ENCODE peak calls at places on chromosomes 1 and 21, in six cellular contexts. B is adrenal gland, R is fibroblast of the aortic adventitia, Y is GM20000, H is cardiac fibroblast, O is colonic mucosa. P is an unnamed sample.

GRCh38 chr21:45127937-45128336 is 53.6 kb downstream of the ADARB1 start:
- DNase-seq in Y (no peak), O (no peak), H (no peak), B (no peak), R (no peak), P (no peak)

GRCh38 chr21:36904093-36904666 is 62.3 kb downstream of the HLCS start:
- DNase-seq in Y (no peak), R (no peak), O (no peak), H (no peak), B (no peak), P (no peak)

GRCh38 chr1:214187152-214187900 is 93.6 kb upstream of the SMYD2 start:
- DNase-seq in Y (no peak), R (no peak), H (no peak), O (no peak), B (no peak), P (no peak)

GRCh38 chr1:226226601-226227000 is 3.1 kb downstream of the MIXL1 start:
- DNase-seq in B (no peak), H (no peak), R (no peak), Y (peak; percentile 63), O (no peak), P (no peak)

GRCh38 chr1:15423355-15424077 is 13.8 kb downstream of the EFHD2 start:
- DNase-seq in Y (no peak), H (no peak), R (no peak), O (peak; percentile 47), B (no peak), P (no peak)

GRCh38 chr1:116372651-116373444 is at the start of gene ATP1A1:
- DNase-seq in Y (peak; percentile 97), B (peak; percentile 99), R (peak; percentile 86), H (peak; percentile 95), O (peak; percentile 99), P (peak; percentile 93)

GRCh38 chr1:65420590-65421340 is at the start of the genes LEPR and LEPROT:
- DNase-seq in O (no peak), R (no peak), B (no peak), H (no peak), Y (no peak), P (no peak)

GRCh38 chr1:61640531-61641125 is 84.3 kb downstream of the TM2D1 start:
- DNase-seq in Y (no peak), R (no peak), H (no peak), B (no peak), O (no peak), P (no peak)

GRCh38 chr1:10229903-10230302 is 19.5 kb downstream of the KIF1B start:
- DNase-seq in R (no peak), Y (no peak), H (no peak), B (no peak), O (no peak), P (no peak)

GRCh38 chr1:193367863-193368262 is 181.4 kb upstream of the B3GALT2 start:
- DNase-seq in H (no peak), O (no peak), Y (no peak), B (no peak), R (no peak), P (no peak)

GRCh38 chr21:33825898-33826297 is 89.7 kb downstream of the ATP5PO start:
- DNase-seq in H (peak; percentile 64), O (no peak), R (peak; percentile 74), B (no peak), Y (no peak), P (no peak)

GRCh38 chr1:2128189-2128901 is 66.2 kb downstream of the FAAP20 start:
- DNase-seq in B (no peak), Y (no peak), R (no peak), O (no peak), H (no peak), P (no peak)

GRCh38 chr1:85078903-85079302 is 30.6 kb upstream of the MCOLN3 start:
- DNase-seq in B (no peak), H (peak; percentile 49), Y (no peak), O (no peak), R (peak; percentile 43), P (peak; percentile 25)

GRCh38 chr1:108722292-108722691 is 9.6 kb downstream of the FNDC7 start:
- DNase-seq in B (no peak), Y (no peak), O (no peak), R (no peak), H (no peak), P (no peak)

GRCh38 chr1:94095744-94096469 is 25.0 kb downstream of the ABCA4 start:
- DNase-seq in B (peak; percentile 70), O (no peak), R (peak; percentile 57), H (peak; percentile 64), Y (no peak), P (no peak)

GRCh38 chr1:9466780-9467755 is 72.2 kb upstream of the SLC25A33 start:
- DNase-seq in Y (no peak), R (peak; percentile 53), H (no peak), B (no peak), O (no peak), P (no peak)

GRCh38 chr21:15121655-15122120 is 56.9 kb upstream of the NRIP1 start:
- DNase-seq in B (peak; percentile 83), H (peak; percentile 60), O (no peak), Y (no peak), R (peak; percentile 65), P (no peak)

GRCh38 chr1:147534386-147534785 is 6.9 kb upstream of the BCL9 start:
- DNase-seq in O (no peak), H (no peak), Y (no peak), B (peak; percentile 33), R (peak; percentile 14), P (peak; percentile 33)

GRCh38 chr1:2350911-2351655 is 40.3 kb downstream of the MORN1 start:
- DNase-seq in R (no peak), Y (no peak), B (no peak), O (no peak), H (no peak), P (no peak)

GRCh38 chr1:178581351-178581951 is 68.5 kb downstream of the TEX35 start:
- DNase-seq in O (no peak), H (no peak), R (no peak), B (no peak), Y (peak; percentile 19), P (no peak)

DNA sequence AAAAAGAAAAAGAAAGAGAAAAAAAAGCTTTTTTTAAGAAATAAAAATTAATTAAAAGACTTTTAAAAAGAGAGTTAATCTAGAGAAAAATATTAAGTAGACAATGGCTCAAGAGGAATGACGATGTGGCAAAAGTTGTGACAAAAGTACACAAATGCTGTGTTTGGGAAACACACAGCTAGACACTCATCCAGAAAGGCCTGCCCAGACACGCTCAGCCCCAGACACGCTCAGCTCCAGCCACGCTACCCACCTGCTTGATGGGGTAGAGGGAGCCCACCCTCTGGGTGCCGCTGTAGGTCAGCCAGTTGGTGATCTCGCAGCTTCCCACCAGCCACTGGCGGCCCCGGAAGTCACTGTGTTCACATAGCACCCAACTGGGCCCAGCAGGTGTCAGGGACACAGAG is 10.2 kb downstream of the CD52 start:
- DNase-seq in B (no peak), R (no peak), O (no peak), Y (no peak), H (no peak), P (no peak)
- TF ChIP-seq CTCF in B (no peak), R (no peak), O (no peak), Y (no peak), H (no peak), P (no peak)

GRCh38 chr1:28552482-28553228 is at the start of gene TRNAU1AP:
- DNase-seq in H (peak; percentile 98), R (peak; percentile 96), O (peak; percentile 98), B (peak; percentile 97), Y (peak; percentile 97), P (peak; percentile 95)
- TF ChIP-seq CTCF in H (no peak), R (no peak), O (no peak), B (peak; percentile 40), Y (no peak), P (no peak)

GRCh38 chr1:17525065-17525464 is 14.4 kb upstream of the ARHGEF10L start:
- DNase-seq in R (no peak), Y (no peak), O (no peak), B (no peak), H (no peak), P (no peak)
- TF ChIP-seq CTCF in R (no peak), Y (no peak), O (no peak), B (no peak), H (no peak), P (no peak)

DNA sequence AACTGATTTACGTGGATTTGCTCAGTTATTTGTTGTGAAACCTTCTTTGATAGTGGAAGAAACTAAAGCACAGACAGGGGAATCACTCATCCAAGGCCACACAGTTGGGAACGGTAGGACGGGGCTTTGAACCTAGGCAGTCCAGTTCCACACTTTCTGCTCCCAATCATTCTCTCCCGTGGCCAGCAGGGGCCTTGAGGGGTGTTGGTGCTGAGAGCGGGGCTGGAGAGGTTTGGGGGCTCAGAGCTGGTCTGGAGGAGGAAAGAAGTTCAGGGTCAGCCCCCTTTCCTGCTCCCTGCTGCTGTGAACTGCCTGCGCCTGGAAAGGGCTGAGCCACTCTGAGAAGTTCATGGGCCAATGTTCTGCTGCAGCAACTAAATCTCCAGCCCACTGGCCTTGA is 31.4 kb upstream of the ACTL8 start:
- DNase-seq in Y (no peak), R (no peak), O (no peak), H (no peak), B (no peak), P (no peak)
- TF ChIP-seq CTCF in Y (no peak), R (peak; percentile 3), O (no peak), H (peak; percentile 28), B (no peak), P (no peak)

DNA sequence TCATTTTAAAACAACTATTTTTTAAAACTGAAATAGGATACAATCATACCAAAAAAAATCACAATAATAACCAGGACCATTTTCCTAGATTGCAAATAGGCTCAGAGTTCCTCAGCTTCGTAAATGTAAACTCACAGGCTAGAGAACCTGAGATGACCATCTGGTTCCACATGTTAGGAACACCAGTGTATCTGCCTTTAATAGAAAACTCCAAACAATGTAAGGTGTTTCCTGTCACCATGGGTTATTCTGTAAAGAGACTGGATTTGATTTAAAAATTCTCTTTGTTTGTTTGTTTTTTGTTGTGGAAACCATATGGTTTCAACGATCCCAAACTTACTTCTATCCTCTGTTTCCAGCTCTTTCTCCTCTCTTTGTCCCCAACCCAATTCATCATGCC is 197.5 kb downstream of the ZZZ3 start:
- DNase-seq in O (no peak), B (no peak), H (no peak), Y (no peak), R (no peak), P (no peak)
- TF ChIP-seq CTCF in O (no peak), B (no peak), H (no peak), Y (no peak), R (no peak), P (no peak)

DNA sequence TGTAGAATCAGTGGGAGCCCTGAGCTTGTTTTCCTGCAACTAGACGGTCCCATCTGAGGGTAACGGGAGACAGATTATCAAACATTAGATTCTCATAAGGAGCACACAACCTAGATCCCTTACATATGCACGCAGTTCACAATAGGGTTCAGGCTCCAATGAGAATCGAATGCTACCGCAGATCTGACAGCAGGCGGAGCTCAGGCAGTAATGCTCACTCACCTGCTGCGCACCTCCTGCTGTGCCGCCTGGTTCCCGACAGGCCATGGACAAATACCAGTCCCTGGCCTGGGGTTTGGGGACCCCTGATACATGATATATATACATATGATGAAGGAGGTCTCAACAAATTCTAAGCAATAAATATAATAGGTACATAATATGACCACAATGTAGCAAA is 19.7 kb upstream of the SMIM12 start:
- DNase-seq in O (no peak), H (no peak), Y (no peak), R (no peak), B (no peak), P (no peak)
- TF ChIP-seq CTCF in O (no peak), H (no peak), Y (no peak), R (no peak), B (no peak), P (no peak)